ENCODE peak calls at places on chromosomes 3 and 15, in six cellular contexts. D, U, W, V, H and G are unnamed samples. For H3K4me1, the result is how much of the 10 kb centered on the place peaks cover.

GRCh38 chr3:109900774-109901173 is 563.4 kb upstream of the DPPA4 start:
- DNase-seq in D (no peak), U (no peak), W (no peak), V (no peak), H (no peak), G (no peak)

GRCh38 chr3:131840151-131840797 is 194.5 kb downstream of the CPNE4 start:
- DNase-seq in D (no peak), U (no peak), W (no peak), V (no peak), H (no peak), G (no peak)

GRCh38 chr3:114498779-114499370 is 205.0 kb downstream of the TIGIT start:
- DNase-seq in D (peak), U (no peak), W (peak), V (no peak), H (peak), G (no peak)

GRCh38 chr3:12443781-12444522 is 40.3 kb upstream of the TSEN2 start:
- DNase-seq in D (no peak), U (no peak), W (no peak), V (no peak), H (no peak), G (no peak)

GRCh38 chr3:116051040-116051439 is 394.2 kb downstream of the LSAMP start:
- DNase-seq in D (no peak), U (no peak), W (no peak), V (no peak), H (no peak), G (no peak)

GRCh38 chr3:128485283-128486156 is 7.5 kb downstream of the GATA2 start:
- DNase-seq in D (no peak), U (no peak), W (no peak), V (no peak), H (no peak), G (no peak)

GRCh38 chr15:38038659-38039442 is 104.4 kb downstream of the TMCO5A start:
- DNase-seq in D (no peak), U (no peak), W (no peak), V (no peak), H (no peak), G (no peak)

GRCh38 chr3:10407361-10407760 is 86.4 kb upstream of the SEC13 start:
- DNase-seq in D (no peak), U (no peak), W (no peak), V (no peak), H (no peak), G (no peak)

GRCh38 chr3:25091938-25092337 is 336.1 kb upstream of the RARB start:
- DNase-seq in D (no peak), U (no peak), W (no peak), V (no peak), H (no peak), G (no peak)

GRCh38 chr3:12990781-12991480 is 82.3 kb downstream of the IQSEC1 start:
- DNase-seq in D (no peak), U (no peak), W (no peak), V (no peak), H (no peak), G (no peak)

DNA sequence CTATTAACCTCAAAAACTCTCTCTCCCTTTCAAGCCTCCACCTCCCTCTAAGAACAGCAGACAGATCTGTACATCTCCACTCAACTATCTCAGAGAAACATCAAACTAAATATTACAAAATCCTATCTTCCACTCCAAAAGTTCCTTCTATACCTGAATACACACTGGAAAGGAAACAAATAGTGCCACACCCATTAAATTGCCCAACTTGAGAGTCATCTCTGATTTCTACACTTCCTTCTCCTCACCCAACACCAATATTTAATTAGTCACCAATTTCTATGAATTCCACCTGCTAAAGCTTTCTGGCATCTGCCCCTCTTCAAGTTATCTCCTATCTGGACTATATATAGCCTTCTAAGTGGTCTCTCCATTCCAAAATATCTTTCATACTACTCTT is 65.8 kb downstream of the PEAK1 start:
- DNase-seq in D (no peak), U (no peak), W (no peak), V (no peak), H (no peak), G (no peak)
- TF ChIP-seq ZNF274 in D (no peak), U (no peak), W (no peak), V (no peak), H (no peak), G (no peak)

GRCh38 chr3:64355473-64355872 is 130.2 kb upstream of the PRICKLE2 start:
- DNase-seq in D (no peak), U (no peak), W (no peak), V (no peak), H (no peak), G (no peak)
- H3K4me3 ChIP-seq in D (no peak), U (no peak), W (no peak), V (no peak), H (no peak), G (no peak)

GRCh38 chr3:39127296-39127906 is 19.9 kb downstream of the TTC21A start:
- DNase-seq in D (no peak), U (no peak), W (no peak), V (no peak), H (no peak), G (no peak)

GRCh38 chr3:39126532-39127071 is 19.1 kb downstream of the TTC21A start:
- DNase-seq in D (peak), U (no peak), W (no peak), V (no peak), H (peak), G (no peak)

GRCh38 chr3:39122811-39123210 is 15.3 kb downstream of the TTC21A start:
- DNase-seq in D (no peak), U (peak), W (no peak), V (no peak), H (no peak), G (no peak)

GRCh38 chr3:39125837-39126500 is 18.5 kb downstream of the TTC21A start:
- DNase-seq in D (no peak), U (no peak), W (no peak), V (no peak), H (peak), G (no peak)

DNA sequence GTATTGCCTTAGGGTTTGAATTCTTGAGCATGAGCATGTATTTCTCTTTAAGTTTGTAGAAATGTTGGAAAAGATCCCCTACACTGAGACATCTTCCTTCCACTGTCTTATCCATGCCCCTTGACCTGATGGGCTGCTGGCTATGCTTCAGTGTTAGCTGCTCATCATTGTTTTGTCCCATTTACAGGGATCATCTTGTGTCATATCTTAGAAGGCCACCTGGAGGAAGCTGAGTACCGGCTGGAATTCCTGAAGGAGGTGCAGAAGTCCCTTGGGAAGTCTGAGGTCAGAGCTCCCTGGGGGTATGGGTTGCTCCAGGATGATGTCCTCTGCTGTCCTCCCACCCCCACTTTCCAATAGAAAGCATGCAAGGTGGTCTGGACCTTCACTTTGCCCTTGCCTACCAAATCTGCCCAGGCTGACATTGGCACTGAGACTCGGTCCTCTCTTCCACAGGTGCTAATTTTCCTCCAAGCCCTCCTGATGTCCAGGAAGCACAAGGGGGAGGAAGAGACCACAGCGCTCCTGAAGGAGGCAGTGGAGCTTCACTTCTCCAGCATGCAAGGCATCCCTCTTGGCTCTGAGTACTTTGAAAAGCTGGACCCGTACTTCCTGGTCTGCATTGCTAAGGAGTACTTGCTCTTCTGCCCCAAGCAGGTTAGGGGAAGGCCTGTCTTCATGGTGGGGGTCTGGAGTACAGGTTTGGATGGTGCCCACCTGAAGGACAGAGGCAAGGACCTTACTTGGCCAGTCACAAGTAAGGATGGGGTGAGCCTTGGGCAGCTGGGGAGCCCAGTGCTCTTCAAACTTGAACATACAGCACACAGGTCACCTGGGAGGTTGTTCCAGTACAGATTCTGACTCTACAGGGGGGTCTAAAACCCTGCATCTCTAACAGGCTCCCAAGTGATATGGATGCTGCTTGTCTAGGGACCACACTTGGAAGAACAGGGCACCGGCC is 17.7 kb downstream of the TTC21A start:
- DNase-seq in D (peak), U (no peak), W (no peak), V (no peak), H (peak), G (no peak)
- H3K4me1 ChIP-seq in D (under half), U (under half), W (under half), V (under half), H (under half), G (under half)

DNA sequence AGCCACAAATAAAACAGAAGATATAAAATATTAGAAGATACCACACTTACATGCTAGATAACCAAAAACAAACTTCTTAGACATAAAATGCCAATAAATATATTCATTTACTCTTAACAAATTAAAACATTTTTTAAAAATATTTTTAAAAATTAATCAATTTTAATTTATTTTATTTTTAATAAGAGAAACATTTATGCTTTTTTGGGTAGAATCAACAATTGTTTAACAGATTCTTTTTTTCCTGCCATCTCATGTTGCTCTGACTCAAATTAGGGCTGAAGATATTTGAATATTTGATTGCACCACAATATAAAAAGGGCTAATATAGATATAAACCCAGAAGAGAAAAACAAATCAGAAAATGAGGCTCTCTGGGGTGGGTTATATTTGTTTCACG is 172.6 kb downstream of the GOLGA6L6 start:
- DNase-seq in D (no peak), U (no peak), W (no peak), V (no peak), H (no peak), G (no peak)
- TF ChIP-seq ZNF274 in D (no peak), U (no peak), W (no peak), V (no peak), H (no peak), G (no peak)

DNA sequence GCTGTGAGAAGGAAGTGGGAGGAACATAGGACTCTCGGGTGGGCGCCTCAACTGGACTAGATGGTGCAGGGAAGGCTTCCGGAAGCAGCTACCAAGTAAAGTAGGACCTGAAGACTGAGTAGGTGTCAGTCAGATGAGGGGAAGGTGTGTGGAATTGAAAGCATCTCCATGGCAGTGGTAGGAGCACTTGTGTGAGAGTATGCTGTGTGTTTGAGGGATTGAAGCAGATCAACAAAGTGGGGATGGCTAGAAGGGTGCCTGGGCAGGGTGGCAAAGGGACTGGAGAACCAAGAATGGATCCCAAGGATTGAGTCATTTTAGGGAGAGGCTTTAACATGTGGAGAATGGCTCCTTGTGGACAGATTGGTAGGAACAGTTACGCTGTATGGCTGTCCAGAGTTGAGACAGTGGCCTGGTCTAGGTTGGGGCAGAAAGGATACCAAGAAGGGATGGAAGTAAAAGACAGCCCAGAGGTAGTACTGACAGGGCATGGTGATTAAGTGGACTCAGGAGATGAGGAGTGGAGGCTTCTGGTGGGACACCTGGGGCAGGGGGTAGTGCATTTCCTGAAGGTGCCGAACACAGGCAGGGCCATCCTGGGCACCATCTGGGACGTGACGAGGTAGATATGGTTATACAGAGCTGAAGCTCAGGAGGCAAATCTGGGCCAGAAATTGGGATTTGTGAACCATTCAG is 1.5 kb downstream of the UQCC5 start:
- DNase-seq in D (no peak), U (no peak), W (no peak), V (peak), H (no peak), G (no peak)
- H3K4me3 ChIP-seq in D (peak), U (peak), W (peak), V (peak), H (peak), G (peak)

DNA sequence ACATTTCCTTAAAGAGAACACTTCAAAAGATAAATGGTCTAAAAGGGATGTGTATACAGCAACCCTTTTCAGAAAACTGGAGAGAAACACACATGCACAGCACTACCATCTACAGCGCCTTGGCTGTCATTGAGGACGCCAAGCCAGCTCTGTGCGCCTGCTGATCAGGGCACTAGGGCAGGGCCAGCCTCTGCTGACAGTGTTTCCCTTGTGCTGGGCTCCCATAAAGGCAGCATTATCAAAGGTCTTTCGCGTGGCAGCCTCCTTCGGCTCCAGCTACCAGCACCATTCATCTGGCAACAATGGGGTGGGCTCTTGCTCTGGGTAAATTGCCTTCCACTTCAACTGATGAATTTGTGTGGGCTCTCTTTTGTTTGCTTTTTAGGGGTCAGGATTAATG is 53.4 kb downstream of the LDHAL6B start:
- DNase-seq in D (no peak), U (no peak), W (no peak), V (no peak), H (no peak), G (no peak)
- H3K4me1 ChIP-seq in D (under half), U (under half), W (under half), V (under half), H (under half), G (under half)

GRCh38 chr15:52699457-52699856 is 20.3 kb upstream of the ATOSA start:
- DNase-seq in D (no peak), U (no peak), W (no peak), V (no peak), H (no peak), G (no peak)

GRCh38 chr15:52698514-52698913 is 19.3 kb upstream of the ATOSA start:
- DNase-seq in D (no peak), U (no peak), W (no peak), V (no peak), H (no peak), G (no peak)

GRCh38 chr15:52689562-52689961 is 10.4 kb upstream of the ATOSA start:
- DNase-seq in D (no peak), U (no peak), W (no peak), V (no peak), H (no peak), G (no peak)

DNA sequence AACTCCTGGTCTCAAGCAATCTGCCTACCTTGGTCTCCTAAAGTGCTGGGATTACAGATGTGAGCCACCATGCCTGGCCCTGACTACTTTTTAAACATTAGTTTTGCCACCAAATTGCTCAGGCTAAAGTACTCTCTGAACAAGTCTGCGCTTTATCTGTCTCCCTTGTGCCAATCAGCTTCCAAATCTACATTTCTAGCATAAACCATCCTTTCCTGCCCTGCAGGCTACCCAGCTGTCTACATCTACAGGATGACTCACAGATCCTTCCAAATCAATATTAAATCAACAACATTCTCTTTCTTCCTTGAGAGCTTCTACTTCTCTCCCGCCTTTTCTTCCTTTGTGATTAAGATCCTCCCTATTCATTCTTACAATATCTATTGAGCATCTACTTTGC is 16.0 kb upstream of the ATOSA start:
- DNase-seq in D (no peak), U (no peak), W (no peak), V (no peak), H (no peak), G (no peak)
- TF ChIP-seq ZNF274 in D (no peak), U (no peak), W (no peak), V (no peak), H (no peak), G (no peak)

DNA sequence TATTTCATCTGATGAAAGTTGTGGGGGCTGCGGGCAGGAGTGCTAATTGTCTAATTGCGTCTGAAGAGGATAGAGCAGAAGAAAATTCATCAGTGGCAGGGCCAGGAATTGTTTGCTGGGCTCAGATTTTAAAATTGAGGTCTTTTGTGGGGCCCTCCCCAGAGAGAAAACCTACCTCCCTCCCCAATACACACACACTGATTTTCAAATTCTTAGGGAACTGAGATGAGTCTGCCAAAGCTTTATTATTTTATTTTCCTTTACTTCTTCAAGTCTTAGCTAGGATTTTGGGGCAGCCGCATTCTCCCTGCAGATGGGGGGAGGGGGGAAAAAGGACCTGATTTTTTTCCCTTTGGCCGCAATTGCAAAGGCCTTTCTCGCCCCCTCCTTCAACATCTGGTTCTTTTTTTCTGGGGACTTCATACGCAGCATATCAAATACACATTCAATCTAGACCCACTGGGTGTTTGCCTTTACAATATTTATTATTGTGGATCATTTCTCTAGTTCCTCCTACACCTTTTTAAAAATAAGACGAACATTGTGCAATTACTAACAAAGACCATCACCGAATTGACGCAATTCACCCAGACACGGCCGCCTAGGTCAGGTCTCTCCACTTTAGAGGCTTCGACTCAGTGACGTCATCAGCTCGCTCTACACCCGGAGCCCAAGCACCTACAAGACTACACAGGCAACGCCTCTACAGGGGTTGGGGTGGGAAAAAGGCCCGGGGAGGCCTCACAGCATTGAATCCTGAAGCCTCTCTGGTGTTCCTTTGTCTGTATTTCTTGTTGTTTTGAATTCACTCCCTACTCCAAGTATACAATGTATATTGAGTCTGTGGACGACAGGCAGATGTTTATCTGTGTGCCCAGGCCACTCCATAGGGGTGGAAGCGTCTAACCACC is 16.8 kb downstream of the ZIC4 start:
- DNase-seq in D (no peak), U (no peak), W (no peak), V (no peak), H (no peak), G (no peak)
- H3K4me3 ChIP-seq in D (no peak), U (no peak), W (no peak), V (no peak), H (no peak), G (no peak)